ENCODE peak calls at places on chromosomes 2 and 18, in nine cellular contexts. One of them, this sample, is unnamed.

GRCh38 chr2:160256511-160256910 is 56.4 kb upstream of the ITGB6 start:
- DNase-seq in A549: no peak
- DNase-seq in HFFc6: no peak
- DNase-seq in tibial artery: no peak
- DNase-seq in D721Med: no peak
- DNase-seq in right lobe of liver: no peak
- DNase-seq in fibroblast of pulmonary artery: no peak
- DNase-seq in left ventricle myocardium inferior: no peak
- DNase-seq in pancreas: no peak
- DNase-seq in this sample: no peak

GRCh38 chr2:47903781-47904447 is 2.4 kb downstream of the FBXO11 start:
- DNase-seq in A549: no peak
- DNase-seq in HFFc6: no peak
- DNase-seq in tibial artery: no peak
- DNase-seq in D721Med: no peak
- DNase-seq in right lobe of liver: no peak
- DNase-seq in fibroblast of pulmonary artery: no peak
- DNase-seq in left ventricle myocardium inferior: no peak
- DNase-seq in pancreas: no peak
- DNase-seq in this sample: no peak

GRCh38 chr18:26227051-26227672 is 917 bp downstream of the TAF4B start:
- DNase-seq in A549: peak
- DNase-seq in HFFc6: no peak
- DNase-seq in tibial artery: peak
- DNase-seq in D721Med: no peak
- DNase-seq in right lobe of liver: no peak
- DNase-seq in fibroblast of pulmonary artery: peak
- DNase-seq in left ventricle myocardium inferior: no peak
- DNase-seq in pancreas: no peak
- DNase-seq in this sample: no peak

GRCh38 chr18:59026364-59026763 is 113.3 kb upstream of the SEC11C start:
- DNase-seq in A549: no peak
- DNase-seq in HFFc6: no peak
- DNase-seq in tibial artery: no peak
- DNase-seq in D721Med: no peak
- DNase-seq in right lobe of liver: no peak
- DNase-seq in fibroblast of pulmonary artery: no peak
- DNase-seq in left ventricle myocardium inferior: no peak
- DNase-seq in pancreas: no peak
- DNase-seq in this sample: no peak

GRCh38 chr2:180960982-180961381 is 19.4 kb upstream of the UBE2E3 start:
- DNase-seq in A549: no peak
- DNase-seq in HFFc6: no peak
- DNase-seq in tibial artery: no peak
- DNase-seq in D721Med: no peak
- DNase-seq in right lobe of liver: no peak
- DNase-seq in fibroblast of pulmonary artery: no peak
- DNase-seq in left ventricle myocardium inferior: no peak
- DNase-seq in pancreas: no peak
- DNase-seq in this sample: no peak

GRCh38 chr2:18001671-18002070 is 123.2 kb downstream of the KCNS3 start:
- DNase-seq in A549: peak
- DNase-seq in HFFc6: no peak
- DNase-seq in tibial artery: no peak
- DNase-seq in D721Med: no peak
- DNase-seq in right lobe of liver: no peak
- DNase-seq in fibroblast of pulmonary artery: no peak
- DNase-seq in left ventricle myocardium inferior: no peak
- DNase-seq in pancreas: no peak
- DNase-seq in this sample: no peak

GRCh38 chr2:31962757-31963361 is 47.9 kb downstream of the MEMO1 start:
- DNase-seq in A549: no peak
- DNase-seq in HFFc6: no peak
- DNase-seq in tibial artery: no peak
- DNase-seq in D721Med: no peak
- DNase-seq in right lobe of liver: peak
- DNase-seq in fibroblast of pulmonary artery: no peak
- DNase-seq in left ventricle myocardium inferior: peak
- DNase-seq in pancreas: no peak
- DNase-seq in this sample: no peak

GRCh38 chr2:192718340-192718739 is 523.6 kb upstream of the TMEFF2 start:
- DNase-seq in A549: no peak
- DNase-seq in HFFc6: no peak
- DNase-seq in tibial artery: no peak
- DNase-seq in D721Med: no peak
- DNase-seq in right lobe of liver: no peak
- DNase-seq in fibroblast of pulmonary artery: no peak
- DNase-seq in left ventricle myocardium inferior: no peak
- DNase-seq in pancreas: no peak
- DNase-seq in this sample: no peak

GRCh38 chr18:11761553-11761952 is 72.5 kb downstream of the GNAL start:
- DNase-seq in A549: peak
- DNase-seq in HFFc6: no peak
- DNase-seq in tibial artery: no peak
- DNase-seq in D721Med: no peak
- DNase-seq in right lobe of liver: no peak
- DNase-seq in fibroblast of pulmonary artery: no peak
- DNase-seq in left ventricle myocardium inferior: no peak
- DNase-seq in pancreas: no peak
- DNase-seq in this sample: no peak
- TF ChIP-seq CTCF in A549: no peak
- TF ChIP-seq CTCF in HFFc6: peak
- TF ChIP-seq CTCF in tibial artery: no peak
- TF ChIP-seq CTCF in D721Med: no peak
- TF ChIP-seq CTCF in right lobe of liver: no peak
- TF ChIP-seq CTCF in fibroblast of pulmonary artery: peak
- TF ChIP-seq CTCF in left ventricle myocardium inferior: peak
- TF ChIP-seq CTCF in pancreas: no peak
- TF ChIP-seq CTCF in this sample: no peak

GRCh38 chr2:20571644-20572215 is 79.2 kb downstream of the HS1BP3 start:
- DNase-seq in A549: no peak
- DNase-seq in HFFc6: no peak
- DNase-seq in tibial artery: no peak
- DNase-seq in D721Med: no peak
- DNase-seq in right lobe of liver: no peak
- DNase-seq in fibroblast of pulmonary artery: no peak
- DNase-seq in left ventricle myocardium inferior: no peak
- DNase-seq in pancreas: no peak
- DNase-seq in this sample: no peak

GRCh38 chr2:20569464-20570223 is 81.3 kb downstream of the HS1BP3 start:
- DNase-seq in A549: no peak
- DNase-seq in HFFc6: no peak
- DNase-seq in tibial artery: no peak
- DNase-seq in D721Med: no peak
- DNase-seq in right lobe of liver: no peak
- DNase-seq in fibroblast of pulmonary artery: no peak
- DNase-seq in left ventricle myocardium inferior: no peak
- DNase-seq in pancreas: no peak
- DNase-seq in this sample: peak

GRCh38 chr2:20571231-20571630 is 79.7 kb downstream of the HS1BP3 start:
- DNase-seq in A549: no peak
- DNase-seq in HFFc6: no peak
- DNase-seq in tibial artery: no peak
- DNase-seq in D721Med: no peak
- DNase-seq in right lobe of liver: no peak
- DNase-seq in fibroblast of pulmonary artery: no peak
- DNase-seq in left ventricle myocardium inferior: no peak
- DNase-seq in pancreas: peak
- DNase-seq in this sample: peak

GRCh38 chr2:20568501-20569463 is 82.1 kb downstream of the HS1BP3 start:
- DNase-seq in A549: no peak
- DNase-seq in HFFc6: no peak
- DNase-seq in tibial artery: no peak
- DNase-seq in D721Med: no peak
- DNase-seq in right lobe of liver: no peak
- DNase-seq in fibroblast of pulmonary artery: peak
- DNase-seq in left ventricle myocardium inferior: no peak
- DNase-seq in pancreas: no peak
- DNase-seq in this sample: peak

DNA sequence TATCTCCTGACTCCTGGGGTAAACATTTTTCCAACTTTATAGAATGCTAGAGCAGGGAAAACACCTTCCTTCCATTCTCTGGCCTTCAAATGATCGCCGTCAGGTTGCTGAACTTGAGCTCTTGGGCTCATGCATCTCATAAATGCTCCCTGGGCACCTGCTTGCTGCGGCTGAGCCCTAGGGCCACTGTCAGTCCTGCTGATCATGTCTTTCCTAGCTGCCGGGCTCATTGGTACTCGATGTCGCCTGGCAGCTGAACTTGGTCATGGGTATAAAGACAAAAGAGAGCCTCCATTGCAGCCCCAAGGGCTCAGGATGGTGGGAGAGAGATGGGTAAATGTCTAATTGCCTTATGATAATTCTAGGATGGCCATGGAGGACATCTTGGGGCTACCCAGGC is 80.6 kb downstream of the HS1BP3 start:
- DNase-seq in A549: no peak
- DNase-seq in HFFc6: no peak
- DNase-seq in tibial artery: no peak
- DNase-seq in D721Med: no peak
- DNase-seq in right lobe of liver: no peak
- DNase-seq in fibroblast of pulmonary artery: no peak
- DNase-seq in left ventricle myocardium inferior: no peak
- DNase-seq in pancreas: peak
- DNase-seq in this sample: peak
- TF ChIP-seq CTCF in A549: no peak
- TF ChIP-seq CTCF in HFFc6: no peak
- TF ChIP-seq CTCF in tibial artery: no peak
- TF ChIP-seq CTCF in D721Med: no peak
- TF ChIP-seq CTCF in right lobe of liver: no peak
- TF ChIP-seq CTCF in fibroblast of pulmonary artery: no peak
- TF ChIP-seq CTCF in left ventricle myocardium inferior: no peak
- TF ChIP-seq CTCF in pancreas: no peak
- TF ChIP-seq CTCF in this sample: no peak

GRCh38 chr18:9658111-9658641 is 43.8 kb upstream of the PPP4R1 start:
- DNase-seq in A549: no peak
- DNase-seq in HFFc6: no peak
- DNase-seq in tibial artery: no peak
- DNase-seq in D721Med: no peak
- DNase-seq in right lobe of liver: no peak
- DNase-seq in fibroblast of pulmonary artery: no peak
- DNase-seq in left ventricle myocardium inferior: no peak
- DNase-seq in pancreas: no peak
- DNase-seq in this sample: no peak

GRCh38 chr18:9659499-9660387 is 45.4 kb upstream of the PPP4R1 start:
- DNase-seq in A549: no peak
- DNase-seq in HFFc6: no peak
- DNase-seq in tibial artery: no peak
- DNase-seq in D721Med: no peak
- DNase-seq in right lobe of liver: no peak
- DNase-seq in fibroblast of pulmonary artery: no peak
- DNase-seq in left ventricle myocardium inferior: no peak
- DNase-seq in pancreas: no peak
- DNase-seq in this sample: no peak

GRCh38 chr18:9663377-9663776 is 44.7 kb upstream of the RAB31 start:
- DNase-seq in A549: no peak
- DNase-seq in HFFc6: no peak
- DNase-seq in tibial artery: no peak
- DNase-seq in D721Med: no peak
- DNase-seq in right lobe of liver: no peak
- DNase-seq in fibroblast of pulmonary artery: no peak
- DNase-seq in left ventricle myocardium inferior: no peak
- DNase-seq in pancreas: no peak
- DNase-seq in this sample: no peak

GRCh38 chr18:9665311-9665710 is 42.8 kb upstream of the RAB31 start:
- DNase-seq in A549: no peak
- DNase-seq in HFFc6: no peak
- DNase-seq in tibial artery: no peak
- DNase-seq in D721Med: no peak
- DNase-seq in right lobe of liver: no peak
- DNase-seq in fibroblast of pulmonary artery: no peak
- DNase-seq in left ventricle myocardium inferior: no peak
- DNase-seq in pancreas: no peak
- DNase-seq in this sample: no peak

GRCh38 chr18:9661564-9661963 is 46.5 kb upstream of the RAB31 start:
- DNase-seq in A549: peak
- DNase-seq in HFFc6: peak
- DNase-seq in tibial artery: no peak
- DNase-seq in D721Med: no peak
- DNase-seq in right lobe of liver: no peak
- DNase-seq in fibroblast of pulmonary artery: no peak
- DNase-seq in left ventricle myocardium inferior: no peak
- DNase-seq in pancreas: no peak
- DNase-seq in this sample: no peak
- TF ChIP-seq CTCF in A549: peak
- TF ChIP-seq CTCF in HFFc6: peak
- TF ChIP-seq CTCF in tibial artery: no peak
- TF ChIP-seq CTCF in D721Med: no peak
- TF ChIP-seq CTCF in right lobe of liver: no peak
- TF ChIP-seq CTCF in fibroblast of pulmonary artery: peak
- TF ChIP-seq CTCF in left ventricle myocardium inferior: peak
- TF ChIP-seq CTCF in pancreas: no peak
- TF ChIP-seq CTCF in this sample: no peak

DNA sequence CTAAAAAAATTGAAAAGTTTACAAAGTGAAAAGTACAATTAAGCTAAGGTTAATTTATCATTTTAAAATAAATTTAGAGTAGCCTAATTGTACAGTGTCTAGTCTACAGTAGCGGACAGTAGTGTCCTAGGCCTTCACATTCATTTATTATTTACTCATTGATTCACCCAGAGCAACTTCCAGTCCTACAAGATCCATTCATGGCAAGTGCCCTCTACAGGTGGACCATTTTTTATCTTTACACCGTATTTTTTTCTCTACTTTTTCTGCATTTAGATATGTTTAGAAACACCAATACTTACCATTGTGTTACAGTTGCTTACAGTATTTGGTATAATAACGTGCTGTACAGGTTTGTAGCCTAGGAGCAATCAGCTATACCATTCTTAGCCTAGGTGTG is 84.1 kb downstream of the TSN start:
- DNase-seq in A549: no peak
- DNase-seq in HFFc6: no peak
- DNase-seq in tibial artery: no peak
- DNase-seq in D721Med: no peak
- DNase-seq in right lobe of liver: no peak
- DNase-seq in fibroblast of pulmonary artery: no peak
- DNase-seq in left ventricle myocardium inferior: no peak
- DNase-seq in pancreas: no peak
- DNase-seq in this sample: no peak
- TF ChIP-seq CTCF in A549: no peak
- TF ChIP-seq CTCF in HFFc6: peak
- TF ChIP-seq CTCF in tibial artery: no peak
- TF ChIP-seq CTCF in D721Med: no peak
- TF ChIP-seq CTCF in right lobe of liver: no peak
- TF ChIP-seq CTCF in fibroblast of pulmonary artery: no peak
- TF ChIP-seq CTCF in left ventricle myocardium inferior: no peak
- TF ChIP-seq CTCF in pancreas: no peak
- TF ChIP-seq CTCF in this sample: no peak

DNA sequence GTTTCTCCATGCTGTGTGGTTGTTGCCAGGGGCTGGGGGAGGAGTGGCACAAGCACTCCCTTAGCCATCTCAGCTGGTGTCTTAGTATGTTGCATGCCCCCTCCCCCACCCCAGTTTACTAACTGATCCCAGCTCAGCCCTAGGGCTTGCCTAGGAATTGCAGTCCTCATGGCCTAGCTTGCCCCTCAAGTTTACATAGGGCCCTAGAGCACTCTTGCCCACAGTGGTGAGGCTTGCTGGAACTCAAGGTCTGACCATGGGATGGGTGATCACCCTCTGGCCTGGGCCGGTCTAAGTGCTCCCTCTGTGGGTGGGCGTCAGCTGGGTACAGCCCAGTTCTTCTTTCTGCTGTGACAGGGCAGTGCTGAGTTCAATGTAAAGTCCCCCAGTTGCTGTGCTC is 156.1 kb upstream of the PIEZO2 start:
- DNase-seq in A549: no peak
- DNase-seq in HFFc6: no peak
- DNase-seq in tibial artery: no peak
- DNase-seq in D721Med: no peak
- DNase-seq in right lobe of liver: no peak
- DNase-seq in fibroblast of pulmonary artery: no peak
- DNase-seq in left ventricle myocardium inferior: no peak
- DNase-seq in pancreas: no peak
- DNase-seq in this sample: no peak
- TF ChIP-seq CTCF in A549: no peak
- TF ChIP-seq CTCF in HFFc6: no peak
- TF ChIP-seq CTCF in tibial artery: no peak
- TF ChIP-seq CTCF in D721Med: no peak
- TF ChIP-seq CTCF in right lobe of liver: no peak
- TF ChIP-seq CTCF in fibroblast of pulmonary artery: no peak
- TF ChIP-seq CTCF in left ventricle myocardium inferior: no peak
- TF ChIP-seq CTCF in pancreas: no peak
- TF ChIP-seq CTCF in this sample: no peak

This sample was measured in upper lobe of right lung.